ENCODE peak calls at places on chromosomes 7 and 10, in eight cellular contexts. O is tibial nerve, E is astrocyte of the spinal cord, F is dorsolateral prefrontal cortex, V is psoas muscle, L is GM12865, P is PC-9, A is AG04450. N is an unnamed sample.

GRCh38 chr10:84267503-84268126 is 22.8 kb downstream of the RGR start:
- DNase-seq in O (no peak), E (peak), F (no peak), V (no peak), L (peak), P (peak), A (no peak), N (peak)

GRCh38 chr7:75842836-75843446 is 29.3 kb upstream of the CCL24 start:
- DNase-seq in O (peak), E (peak), F (no peak), V (no peak), L (peak), P (peak), A (peak), N (peak)

GRCh38 chr10:120715214-120715613 is 135.9 kb upstream of the WDR11 start:
- DNase-seq in O (no peak), E (no peak), F (no peak), V (no peak), L (no peak), P (no peak), A (no peak), N (no peak)

GRCh38 chr7:607938-608337 is 88.3 kb upstream of the PDGFA start:
- DNase-seq in O (no peak), E (no peak), F (no peak), V (no peak), L (no peak), P (no peak), A (no peak), N (no peak)

GRCh38 chr7:137670521-137671064 is 176.2 kb downstream of the DGKI start:
- DNase-seq in O (no peak), E (peak), F (no peak), V (no peak), L (peak), P (no peak), A (no peak), N (peak)

GRCh38 chr10:82251222-82251977 is 376.4 kb downstream of the NRG3 start:
- DNase-seq in O (no peak), E (no peak), F (no peak), V (no peak), L (no peak), P (no peak), A (no peak), N (no peak)

GRCh38 chr10:75582102-75582501 is 150.7 kb downstream of the LRMDA start:
- DNase-seq in O (no peak), E (no peak), F (no peak), V (no peak), L (no peak), P (no peak), A (no peak), N (no peak)

GRCh38 chr7:84291756-84292155 is 97.2 kb upstream of the SEMA3A start:
- DNase-seq in O (no peak), E (no peak), F (no peak), V (no peak), L (no peak), P (no peak), A (no peak), N (no peak)

GRCh38 chr7:56092789-56093531 is at the start of gene PHKG1:
- DNase-seq in O (peak), E (peak), F (peak), V (peak), L (no peak), P (peak), A (peak), N (no peak)

GRCh38 chr10:78481842-78482241 is 448.2 kb downstream of the RPS24 start:
- DNase-seq in O (no peak), E (no peak), F (no peak), V (no peak), L (no peak), P (no peak), A (no peak), N (no peak)

GRCh38 chr7:147640821-147641220 is 949.7 kb upstream of the C7orf33 start:
- DNase-seq in O (no peak), E (no peak), F (no peak), V (no peak), L (no peak), P (no peak), A (no peak), N (no peak)

GRCh38 chr7:83695126-83695960 is 46.4 kb upstream of the SEMA3E start:
- DNase-seq in O (no peak), E (no peak), F (no peak), V (no peak), L (no peak), P (no peak), A (no peak), N (no peak)

GRCh38 chr10:44477021-44477420 is 92.1 kb upstream of the CXCL12 start:
- DNase-seq in O (no peak), E (no peak), F (no peak), V (peak), L (no peak), P (no peak), A (peak), N (no peak)

GRCh38 chr7:156614434-156615264 is 25.9 kb upstream of the RNF32 start:
- DNase-seq in O (no peak), E (no peak), F (no peak), V (no peak), L (no peak), P (no peak), A (no peak), N (no peak)

GRCh38 chr7:133746305-133746704 is 380.8 kb upstream of the LRGUK start:
- DNase-seq in O (no peak), E (no peak), F (no peak), V (no peak), L (no peak), P (no peak), A (no peak), N (no peak)

GRCh38 chr10:123526356-123527079 is 139.6 kb upstream of the GPR26 start:
- DNase-seq in O (no peak), E (no peak), F (no peak), V (no peak), L (no peak), P (no peak), A (no peak), N (no peak)

DNA sequence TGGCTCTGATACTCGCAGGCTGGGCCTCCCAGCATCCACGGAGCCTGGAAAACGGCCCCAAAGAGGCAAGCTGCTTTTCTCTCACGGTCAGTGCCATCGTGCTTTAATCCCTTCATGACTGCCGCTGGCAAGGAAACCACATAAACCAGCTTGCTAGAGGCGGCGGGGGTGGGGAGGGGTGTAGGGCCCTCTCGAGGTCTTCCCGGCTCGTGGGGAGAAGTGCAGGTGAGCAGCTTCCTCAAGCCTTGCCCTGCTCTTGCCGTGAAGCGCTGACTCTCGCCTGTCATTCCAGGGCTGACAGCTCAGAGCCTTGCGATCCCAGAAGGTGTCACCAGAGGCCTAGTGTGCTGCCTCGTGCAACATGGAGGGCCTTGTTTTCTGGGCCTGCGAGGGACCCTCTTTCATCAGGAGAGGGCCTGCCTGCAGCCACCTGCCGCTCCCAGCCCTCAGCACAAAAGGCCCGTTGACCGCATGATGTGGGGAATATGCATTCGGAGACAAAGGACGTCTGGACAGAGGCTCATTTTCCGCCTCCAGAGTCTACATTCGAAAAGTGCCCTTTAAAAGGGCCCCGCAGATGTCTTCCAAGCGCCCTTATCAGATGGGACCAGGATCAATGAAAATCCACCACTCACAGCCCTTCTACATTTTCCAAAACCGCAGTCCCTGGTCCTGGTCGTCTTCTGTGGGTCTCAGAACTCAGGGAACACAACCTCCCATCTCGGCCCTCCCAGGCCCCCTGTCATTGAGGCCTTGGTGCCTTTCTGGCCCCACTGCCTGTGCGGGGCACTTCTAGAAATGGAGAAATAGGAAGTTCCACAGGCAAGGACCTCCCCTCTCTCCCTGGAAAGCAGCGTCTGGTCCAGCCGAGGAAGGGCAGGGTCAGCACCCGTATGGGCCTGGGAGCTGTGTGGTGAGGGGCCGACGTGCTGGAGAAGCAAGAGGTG is 58.7 kb downstream of the ZRANB1 start:
- DNase-seq in O (no peak), E (peak), F (no peak), V (no peak), L (no peak), P (no peak), A (no peak), N (peak)
- TF ChIP-seq CTCF in O (no peak), E (peak), F (peak), V (no peak), L (no peak), P (no peak), A (peak), N (no peak)

GRCh38 chr7:123918309-123918708 is 6.7 kb upstream of the SPAM1 start:
- DNase-seq in O (no peak), E (no peak), F (no peak), V (no peak), L (no peak), P (no peak), A (no peak), N (no peak)

GRCh38 chr7:123917878-123918277 is 7.2 kb upstream of the SPAM1 start:
- DNase-seq in O (no peak), E (no peak), F (no peak), V (no peak), L (no peak), P (no peak), A (no peak), N (no peak)

GRCh38 chr7:123916240-123916724 is 8.8 kb upstream of the SPAM1 start:
- DNase-seq in O (no peak), E (peak), F (no peak), V (no peak), L (peak), P (no peak), A (no peak), N (peak)
- TF ChIP-seq CTCF in O (no peak), E (peak), F (peak), V (peak), L (peak), P (peak), A (peak), N (no peak)

DNA sequence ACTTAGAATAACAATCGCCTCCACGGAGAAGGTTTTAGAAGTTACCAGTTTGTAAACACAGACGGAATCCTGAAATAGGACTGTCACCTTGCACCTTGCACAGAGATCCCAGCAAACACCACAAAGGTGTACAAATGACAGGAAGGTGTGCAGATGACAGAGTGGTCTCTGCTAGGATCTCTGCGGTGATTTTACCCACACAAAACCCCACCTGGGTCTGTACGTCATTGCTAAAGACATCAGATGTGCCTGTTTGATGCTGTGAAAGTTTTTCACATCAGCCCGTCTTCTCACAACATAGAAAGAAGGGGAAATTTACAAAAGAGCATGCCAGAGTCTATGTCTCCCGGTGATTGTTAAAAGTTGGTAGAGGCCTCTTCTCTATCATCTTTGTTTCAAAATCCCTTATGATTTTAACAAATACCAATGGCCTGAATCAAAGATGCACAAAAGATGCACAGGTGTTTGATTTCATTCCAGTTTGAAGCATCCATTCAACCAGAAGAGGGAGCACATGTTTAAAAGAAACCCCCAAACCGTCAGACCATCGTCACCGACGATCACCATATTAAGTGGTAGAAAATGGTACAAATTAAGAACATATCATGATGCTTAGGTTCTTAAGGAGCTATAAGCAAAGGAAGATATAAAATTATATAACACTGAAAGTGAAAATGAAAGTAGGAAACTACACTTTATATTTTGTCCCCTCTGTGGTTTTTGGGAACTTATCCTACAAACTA is 576.5 kb downstream of the PTPRN2 start:
- DNase-seq in O (no peak), E (no peak), F (no peak), V (no peak), L (no peak), P (no peak), A (no peak), N (no peak)
- TF ChIP-seq CTCF in O (no peak), E (no peak), F (no peak), V (no peak), L (no peak), P (no peak), A (no peak), N (no peak)

GRCh38 chr10:239109-239508 is 103.9 kb downstream of the ZMYND11 start:
- DNase-seq in O (no peak), E (peak), F (no peak), V (no peak), L (no peak), P (no peak), A (no peak), N (no peak)
- TF ChIP-seq CTCF in O (no peak), E (no peak), F (no peak), V (no peak), L (no peak), P (no peak), A (no peak), N (no peak)

GRCh38 chr7:149860821-149861727 is 12.7 kb upstream of the ATP6V0E2 start:
- DNase-seq in O (no peak), E (no peak), F (no peak), V (no peak), L (no peak), P (no peak), A (no peak), N (no peak)
- TF ChIP-seq CTCF in O (peak), E (peak), F (peak), V (peak), L (peak), P (no peak), A (peak), N (no peak)

GRCh38 chr10:1229574-1229973 is 173.4 kb downstream of the WDR37 start:
- DNase-seq in O (no peak), E (no peak), F (no peak), V (no peak), L (no peak), P (no peak), A (no peak), N (no peak)

GRCh38 chr10:1230138-1230537 is 174.0 kb downstream of the WDR37 start:
- DNase-seq in O (no peak), E (no peak), F (no peak), V (no peak), L (no peak), P (no peak), A (no peak), N (no peak)

GRCh38 chr10:1228463-1228975 is 172.3 kb downstream of the WDR37 start:
- DNase-seq in O (no peak), E (no peak), F (no peak), V (no peak), L (no peak), P (no peak), A (no peak), N (no peak)

GRCh38 chr10:1229116-1229515 is 172.9 kb downstream of the WDR37 start:
- DNase-seq in O (no peak), E (no peak), F (no peak), V (no peak), L (no peak), P (no peak), A (no peak), N (no peak)

GRCh38 chr10:1227505-1228402 is 171.6 kb downstream of the WDR37 start:
- DNase-seq in O (no peak), E (no peak), F (no peak), V (no peak), L (no peak), P (no peak), A (no peak), N (no peak)
- TF ChIP-seq CTCF in O (no peak), E (no peak), F (peak), V (no peak), L (no peak), P (no peak), A (no peak), N (no peak)

GRCh38 chr7:99579956-99580777 is 17.9 kb upstream of the TMEM225B start:
- DNase-seq in O (no peak), E (peak), F (peak), V (peak), L (peak), P (no peak), A (no peak), N (peak)
- TF ChIP-seq CTCF in O (no peak), E (peak), F (peak), V (peak), L (peak), P (no peak), A (peak), N (peak)

N was measured in GM20000.